ENCODE peak calls at places on chromosomes 13 and 19, in five cellular contexts. B is AG04449, D is dorsolateral prefrontal cortex, H is ascending aorta, Q is astrocyte. Y is an unnamed sample.

GRCh38 chr19:275000-275399 is 16.2 kb downstream of the PLPP2 start:
- DNase-seq in B (no peak), H (no peak), D (no peak), Q (no peak), Y (no peak)

GRCh38 chr13:25571237-25571636 is 199.5 kb downstream of the ATP8A2 start:
- DNase-seq in Q (no peak), H (no peak), B (no peak), D (no peak), Y (no peak)

GRCh38 chr19:48745208-48745995 is 1.3 kb downstream of the IZUMO1 start:
- DNase-seq in B (no peak), D (peak), Q (peak), H (no peak), Y (peak)

GRCh38 chr13:49995535-49996165 is 1.2 kb upstream of the TRIM13 start:
- DNase-seq in B (no peak), D (no peak), Q (peak), H (no peak), Y (peak)

GRCh38 chr19:16382775-16383543 is 58.3 kb downstream of the KLF2 start:
- DNase-seq in D (peak), H (peak), Q (peak), B (peak), Y (peak)

GRCh38 chr13:76512676-76513277 is 373.4 kb downstream of the KCTD12 start:
- DNase-seq in H (no peak), Q (peak), B (no peak), D (no peak), Y (peak)

GRCh38 chr13:37457594-37457993 is 141.0 kb downstream of the POSTN start:
- DNase-seq in Q (no peak), H (no peak), D (no peak), B (no peak), Y (peak)

GRCh38 chr13:104431895-104432294 is 1365.7 kb upstream of the SLC10A2 start:
- DNase-seq in H (no peak), Q (no peak), D (no peak), B (no peak), Y (no peak)

GRCh38 chr13:100423375-100423774 is 165.2 kb downstream of the GGACT start:
- DNase-seq in D (no peak), Q (no peak), H (no peak), B (no peak), Y (peak)

GRCh38 chr19:41437944-41438574 is 1.7 kb downstream of the DMAC2 start:
- DNase-seq in H (no peak), Q (no peak), D (no peak), B (no peak), Y (no peak)

GRCh38 chr19:1465191-1466016 is 13.6 kb downstream of the C19orf25 start:
- DNase-seq in Q (no peak), B (no peak), D (no peak), H (no peak), Y (peak)

GRCh38 chr13:26497991-26498423 is 59.5 kb upstream of the WASF3 start:
- DNase-seq in H (no peak), B (peak), Q (peak), D (no peak), Y (peak)

GRCh38 chr13:111488466-111489132 is 168.2 kb downstream of the TEX29 start:
- DNase-seq in B (no peak), H (no peak), Q (no peak), D (no peak), Y (no peak)

GRCh38 chr19:35882074-35882832 is 13.9 kb downstream of the APLP1 start:
- DNase-seq in Q (peak), H (no peak), B (peak), D (no peak), Y (peak)

GRCh38 chr13:113906566-113906965 is 42.7 kb upstream of the GAS6 start:
- DNase-seq in H (no peak), Q (no peak), B (no peak), D (no peak), Y (no peak)

GRCh38 chr13:40206241-40207109 is 460.0 kb downstream of the FOXO1 start:
- DNase-seq in Q (peak), B (no peak), D (no peak), H (no peak), Y (peak)

GRCh38 chr13:25203256-25203794 is 31.2 kb upstream of the AMER2 start:
- DNase-seq in Q (no peak), H (no peak), D (no peak), B (no peak), Y (no peak)

GRCh38 chr13:43742911-43743310 is 43.9 kb downstream of the ENOX1 start:
- DNase-seq in H (no peak), D (no peak), B (no peak), Q (no peak), Y (no peak)

GRCh38 chr19:18742324-18742723 is 48.8 kb downstream of the COMP start:
- DNase-seq in Q (no peak), H (no peak), B (no peak), D (no peak), Y (no peak)

GRCh38 chr13:73368608-73369007 is 309.8 kb downstream of the KLF5 start:
- DNase-seq in D (no peak), Q (no peak), H (no peak), B (no peak), Y (no peak)

GRCh38 chr19:48393559-48394330 is at the start of gene GRIN2D:
- DNase-seq in B (no peak), H (no peak), Q (peak), D (peak), Y (peak)

GRCh38 chr13:39895254-39895653 is 239.8 kb downstream of the COG6 start:
- DNase-seq in H (no peak), D (no peak), B (peak), Q (peak), Y (no peak)

GRCh38 chr13:83350569-83350968 is 531.7 kb downstream of the SLITRK1 start:
- DNase-seq in B (no peak), Q (peak), H (no peak), D (no peak), Y (peak)

GRCh38 chr13:51861728-51862300 is at the start of gene CCDC70:
- DNase-seq in H (no peak), Q (peak), D (no peak), B (no peak), Y (no peak)

GRCh38 chr13:40456397-40456958 is 210.0 kb downstream of the FOXO1 start:
- DNase-seq in B (no peak), D (no peak), H (no peak), Q (no peak), Y (no peak)

GRCh38 chr19:40407714-40408600 is 5.2 kb downstream of the PRX start:
- DNase-seq in D (no peak), B (no peak), Q (no peak), H (no peak), Y (no peak)

GRCh38 chr19:9144920-9145319 is 4.7 kb downstream of the ZNF317 start:
- DNase-seq in H (no peak), Q (no peak), B (no peak), D (no peak), Y (peak)

GRCh38 chr19:20271215-20271926 is 104.4 kb downstream of the ZNF486 start:
- DNase-seq in Q (no peak), D (no peak), H (no peak), B (no peak), Y (no peak)

GRCh38 chr13:61156753-61157152 is 258.9 kb downstream of the PCDH20 start:
- DNase-seq in B (no peak), Q (no peak), H (no peak), D (no peak), Y (peak)

GRCh38 chr13:43196171-43196611 is 172.8 kb downstream of the DNAJC15 start:
- DNase-seq in Q (no peak), B (no peak), H (no peak), D (no peak), Y (peak)

GRCh38 chr13:33441015-33441414 is 155.5 kb upstream of the STARD13 start:
- DNase-seq in Q (no peak), D (no peak), B (no peak), H (no peak), Y (peak)

GRCh38 chr13:40109324-40109958 is 454.0 kb downstream of the COG6 start:
- DNase-seq in D (no peak), H (no peak), B (peak), Q (peak), Y (peak)

GRCh38 chr19:44308011-44308410 is 3.2 kb upstream of the ZNF235 start:
- DNase-seq in H (no peak), Q (peak), D (no peak), B (no peak), Y (no peak)

GRCh38 chr13:91729859-91730258 is 331.4 kb downstream of the GPC5 start:
- DNase-seq in H (no peak), D (no peak), Q (no peak), B (no peak), Y (no peak)

GRCh38 chr13:91725646-91726045 is 327.2 kb downstream of the GPC5 start:
- DNase-seq in H (no peak), Q (no peak), B (no peak), D (no peak), Y (no peak)

GRCh38 chr13:91722267-91722884 is 324.0 kb downstream of the GPC5 start:
- DNase-seq in Q (peak), B (no peak), H (no peak), D (no peak), Y (peak)

GRCh38 chr13:91724591-91724990 is 326.2 kb downstream of the GPC5 start:
- DNase-seq in Q (no peak), B (no peak), D (no peak), H (no peak), Y (no peak)

DNA sequence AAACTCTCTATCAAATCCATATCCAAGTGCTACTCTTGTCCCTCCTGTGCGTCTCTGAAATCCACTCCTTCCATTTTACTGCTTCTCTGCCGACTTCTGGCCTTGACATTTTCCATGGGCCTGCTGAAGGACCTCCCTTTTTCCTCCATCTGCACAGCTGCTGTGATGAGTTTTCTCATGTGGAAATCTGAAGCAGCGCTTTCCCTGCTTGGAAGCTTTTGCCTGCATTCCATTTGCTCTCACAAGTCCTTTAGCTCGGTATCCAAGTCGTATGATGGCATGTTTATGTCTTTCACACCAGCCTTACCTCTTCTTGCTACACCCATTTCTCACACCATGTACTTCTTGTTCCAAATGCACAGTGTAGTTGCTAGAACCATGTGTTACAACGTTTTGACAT is 328.2 kb downstream of the GPC5 start:
- DNase-seq in D (no peak), H (no peak), B (no peak), Q (no peak), Y (no peak)
- H3K4me3 ChIP-seq in D (no peak), H (no peak), B (no peak), Q (no peak), Y (no peak)

DNA sequence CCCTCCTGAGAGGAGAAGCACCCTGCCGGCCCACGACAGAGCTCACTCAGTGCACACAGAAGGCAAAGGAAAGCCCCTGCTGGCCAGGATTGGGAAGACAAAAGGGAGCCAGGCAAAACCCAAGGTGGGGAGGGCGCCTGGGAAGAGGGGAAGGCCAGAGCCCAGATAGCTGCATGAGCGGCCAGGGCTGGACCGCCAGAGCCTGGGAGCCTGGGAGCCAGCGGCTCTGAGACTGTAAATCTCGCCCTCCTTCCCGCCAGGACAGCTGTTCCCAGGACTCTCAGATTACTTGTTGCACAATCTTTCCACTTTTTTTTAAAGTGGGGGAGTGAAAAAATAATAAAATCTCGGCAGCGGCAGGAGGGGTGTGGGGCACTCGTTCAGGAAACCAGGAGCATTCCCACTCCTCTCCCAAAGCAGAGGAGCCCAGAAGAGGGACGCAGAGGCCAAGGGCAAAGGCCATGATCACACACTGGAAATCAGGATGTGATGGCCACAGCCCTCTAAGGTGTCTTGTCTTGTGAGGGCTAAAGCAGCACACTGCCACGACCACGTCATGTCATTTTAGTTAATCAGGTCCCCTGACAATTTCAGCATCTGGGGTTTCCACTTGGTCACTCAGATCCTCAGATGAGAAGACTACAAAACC is 19.6 kb upstream of the EPHX3 start:
- DNase-seq in Q (peak), B (peak), H (peak), D (no peak), Y (peak)
- TF ChIP-seq CTCF in Q (peak), B (peak), H (peak), D (no peak), Y (peak)

DNA sequence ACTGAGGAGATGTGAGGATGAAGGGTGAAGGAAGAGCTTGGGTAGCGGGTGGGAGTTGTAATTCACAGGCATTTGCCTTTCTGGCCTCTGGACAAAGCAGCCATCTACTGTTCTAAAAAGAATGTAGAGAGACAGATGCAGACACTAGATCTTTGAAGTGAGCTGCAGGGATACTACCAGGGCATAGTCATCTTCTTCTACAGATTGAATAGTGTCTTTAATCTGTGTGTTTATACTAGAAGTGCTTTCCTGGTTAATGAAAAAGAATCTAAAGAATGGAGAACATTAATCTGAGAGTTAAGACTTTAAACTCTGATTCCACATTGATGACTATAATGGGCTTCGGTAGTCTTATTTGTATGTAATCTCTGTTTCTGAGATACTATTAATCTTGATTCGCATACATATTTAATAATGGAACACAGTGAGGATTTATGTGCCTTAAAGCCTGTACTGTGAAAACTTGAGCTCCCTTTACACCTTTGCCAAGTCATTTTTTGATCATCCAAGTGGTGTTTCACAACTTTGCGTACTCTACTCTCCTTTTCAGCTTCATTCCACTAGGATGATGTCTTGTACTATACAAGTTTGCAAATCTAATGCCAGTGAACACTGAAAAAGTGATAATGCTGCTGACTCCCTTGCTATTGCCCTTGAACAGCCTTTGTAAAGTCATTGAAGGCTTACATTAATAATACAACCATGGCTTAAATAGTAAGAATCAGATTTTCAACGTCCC is 2199.4 kb upstream of the PCDH20 start:
- DNase-seq in D (no peak), B (no peak), H (no peak), Q (no peak), Y (no peak)
- H3K4me3 ChIP-seq in D (no peak), B (no peak), H (no peak), Q (no peak), Y (no peak)

GRCh38 chr19:10502524-10503001 is 593 bp downstream of the KEAP1 start:
- DNase-seq in D (peak), Q (peak), B (no peak), H (peak), Y (peak)
- TF ChIP-seq CTCF in D (peak), Q (no peak), B (no peak), H (no peak), Y (no peak)

GRCh38 chr19:13985771-13986347 is 20.3 kb downstream of the RFX1 start:
- DNase-seq in H (no peak), Q (no peak), D (no peak), B (no peak), Y (no peak)
- H3K4me3 ChIP-seq in H (no peak), Q (no peak), D (peak), B (no peak), Y (no peak)

DNA sequence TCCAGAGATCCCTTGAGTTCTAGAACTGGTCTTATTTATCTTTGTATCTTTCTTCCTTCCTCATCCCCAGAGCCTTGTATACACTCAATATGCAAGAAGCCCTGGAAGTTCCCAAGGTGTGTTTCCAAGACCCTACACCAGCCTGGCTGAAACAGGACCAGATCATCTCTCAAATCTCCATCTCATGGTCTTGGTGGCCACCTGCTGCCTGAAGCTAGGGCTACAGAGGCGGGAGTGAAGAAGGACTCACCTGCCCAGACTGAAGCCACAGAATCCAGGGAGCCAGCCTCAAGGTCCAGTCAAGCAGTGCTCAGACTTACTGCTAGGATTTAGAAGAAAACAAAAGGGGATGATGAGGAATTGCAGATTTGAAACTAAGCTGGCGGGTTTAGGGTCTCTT is 6.1 kb upstream of the CYSLTR2 start:
- DNase-seq in D (no peak), B (no peak), H (no peak), Q (no peak), Y (no peak)
- TF ChIP-seq CTCF in D (no peak), B (no peak), H (no peak), Q (no peak), Y (no peak)